ENCODE peak calls at places on chromosomes 1 and 21, in four cellular contexts. Q is EH; L is activated CD4-positive, alpha-beta T cell treated with anti-CD3 and anti-CD28 coated beads for 48 hours; X is AG09319. T is an unnamed sample.

GRCh38 chr1:159474926-159475325 is 35.4 kb downstream of the OR10J1 start:
- DNase-seq in X (no peak), Q (no peak), L (no peak), T (no peak)

GRCh38 chr1:201539561-201540404 is 856 bp downstream of the NAV1 start:
- DNase-seq in X (no peak), L (no peak), Q (peak), T (no peak)

GRCh38 chr21:38297193-38297592 is 40.4 kb downstream of the KCNJ15 start:
- DNase-seq in L (no peak), Q (peak), X (peak), T (no peak)

GRCh38 chr1:210292276-210292851 is 36.3 kb upstream of the HHAT start:
- DNase-seq in X (peak), Q (peak), L (peak), T (no peak)

GRCh38 chr1:209844695-209845404 is 17.1 kb downstream of the UTP25 start:
- DNase-seq in Q (no peak), L (no peak), X (no peak), T (no peak)

GRCh38 chr1:31374511-31375196 is 1.8 kb upstream of the FABP3 start:
- DNase-seq in X (peak), Q (peak), L (no peak), T (no peak)

GRCh38 chr1:20787775-20788488 is 825 bp upstream of the HP1BP3 start:
- DNase-seq in L (no peak), X (no peak), Q (peak), T (no peak)

GRCh38 chr1:151282883-151283725 is 1.0 kb downstream of the ZNF687 start:
- DNase-seq in X (no peak), L (peak), Q (peak), T (peak)

GRCh38 chr1:150971583-150972416 is 2.8 kb downstream of the CERS2 start:
- DNase-seq in L (peak), X (no peak), Q (peak), T (no peak)

GRCh38 chr1:5660141-5660935 is 331.9 kb downstream of the NPHP4 start:
- DNase-seq in X (no peak), L (no peak), Q (no peak), T (no peak)

GRCh38 chr1:230878584-230878975 is 10.3 kb upstream of the C1orf198 start:
- DNase-seq in L (no peak), X (peak), Q (peak), T (no peak)

GRCh38 chr1:22665752-22666151 is 12.7 kb downstream of the C1QB start:
- DNase-seq in Q (peak), X (no peak), L (no peak), T (no peak)

GRCh38 chr1:17010601-17011438 is 908 bp downstream of the ATP13A2 start:
- DNase-seq in Q (peak), L (peak), X (no peak), T (peak)

GRCh38 chr1:26110731-26111529 is 694 bp upstream of the PDIK1L start:
- DNase-seq in Q (peak), X (no peak), L (peak), T (peak)

GRCh38 chr1:43431676-43432075 is 22.1 kb downstream of the HYI start:
- DNase-seq in Q (no peak), L (no peak), X (no peak), T (no peak)

GRCh38 chr1:183896466-183897026 is 91.6 kb downstream of the RGL1 start:
- DNase-seq in X (no peak), Q (peak), L (no peak), T (no peak)

GRCh38 chr1:246577082-246577719 is 10.9 kb downstream of the CNST start:
- DNase-seq in X (no peak), Q (no peak), L (no peak), T (no peak)

GRCh38 chr1:193786041-193786440 is 599.6 kb upstream of the B3GALT2 start:
- DNase-seq in Q (peak), X (no peak), L (no peak), T (no peak)

GRCh38 chr1:91684599-91685196 is 184.0 kb downstream of the CDC7 start:
- DNase-seq in X (no peak), L (peak), Q (peak), T (peak)

GRCh38 chr1:106831511-106831910 is 225.0 kb upstream of the PRMT6 start:
- DNase-seq in Q (peak), X (no peak), L (no peak), T (no peak)

GRCh38 chr1:198162091-198162767 is 5.4 kb downstream of the NEK7 start:
- DNase-seq in L (no peak), Q (no peak), X (no peak), T (no peak)

GRCh38 chr1:109040627-109041613 is 982 bp downstream of the WDR47 start:
- DNase-seq in Q (peak), L (peak), X (no peak), T (no peak)

GRCh38 chr1:14184346-14184963 is 414.0 kb upstream of the KAZN start:
- DNase-seq in Q (no peak), L (no peak), X (no peak), T (no peak)

GRCh38 chr1:59033761-59034160 is 249.9 kb upstream of the JUN start:
- DNase-seq in L (no peak), X (no peak), Q (no peak), T (no peak)

GRCh38 chr1:33265780-33266605 is 9.7 kb downstream of the ZNF362 start:
- DNase-seq in Q (no peak), L (no peak), X (no peak), T (no peak)

GRCh38 chr1:236064674-236065508 is at the start of gene NID1:
- DNase-seq in Q (peak), L (peak), X (peak), T (peak)

GRCh38 chr1:20318521-20318920 is 27.8 kb downstream of the VWA5B1 start:
- DNase-seq in X (no peak), Q (no peak), L (no peak), T (no peak)

GRCh38 chr1:26021647-26022403 is at the start of gene EXTL1:
- DNase-seq in L (no peak), Q (peak), X (no peak), T (no peak)

GRCh38 chr1:238674331-238674730 is 712.0 kb upstream of the CHRM3 start:
- DNase-seq in Q (no peak), X (no peak), L (no peak), T (no peak)

GRCh38 chr1:24526940-24527542 is 24.4 kb downstream of the RCAN3 start:
- DNase-seq in Q (peak), L (peak), X (no peak), T (peak)

GRCh38 chr1:41664861-41665640 is 180.6 kb upstream of the EDN2 start:
- DNase-seq in L (no peak), X (no peak), Q (peak), T (no peak)

GRCh38 chr21:39576518-39577128 is 36.1 kb upstream of the B3GALT5 start:
- DNase-seq in Q (no peak), X (no peak), L (no peak), T (no peak)

GRCh38 chr1:89269277-89269676 is 3.4 kb downstream of the GBP5 start:
- DNase-seq in X (no peak), L (no peak), Q (no peak), T (no peak)

T was measured in immature natural killer cell.